ENCODE peak calls at places on chromosomes 3 and 15, in eight cellular contexts. Q is A549; K is CD8-positive, alpha-beta memory T cell; P is ascending aorta; U is cardiac muscle cell; Z is thoracic aorta; T is AG04450; W is endothelial cell of umbilical vein. S is an unnamed sample.

GRCh38 chr3:185943363-185944106 is 5.7 kb upstream of the TRA2B start:
- DNase-seq in Q (peak; percentile 62), P (peak; percentile 93), U (peak; percentile 84), W (peak; percentile 66), K (peak; percentile 81), Z (peak; percentile 21), T (peak; percentile 49), S (peak; percentile 79)

GRCh38 chr3:73603771-73604171 is 21.0 kb downstream of the PDZRN3 start:
- DNase-seq in T (no peak), Q (no peak), K (no peak), U (peak; percentile 43), P (no peak), Z (no peak), W (no peak), S (no peak)

GRCh38 chr3:52210550-52211046 is 12.6 kb downstream of the ALAS1 start:
- DNase-seq in Q (no peak), K (no peak), W (no peak), Z (no peak), U (peak; percentile 91), T (no peak), P (no peak), S (no peak)

GRCh38 chr15:35136552-35136951 is 51.5 kb upstream of the NANOGP8 start:
- DNase-seq in P (no peak), U (no peak), W (no peak), Q (no peak), T (no peak), Z (no peak), K (no peak), S (no peak)

GRCh38 chr3:177201707-177202397 is 4.6 kb upstream of the TBL1XR1 start:
- DNase-seq in T (peak; percentile 8), W (no peak), Z (no peak), U (peak; percentile 34), P (peak; percentile 56), Q (no peak), K (peak; percentile 72), S (peak; percentile 16)

GRCh38 chr3:141389703-141390102 is 21.4 kb downstream of the ZBTB38 start:
- DNase-seq in Q (no peak), T (no peak), U (no peak), Z (no peak), P (no peak), K (no peak), W (no peak), S (no peak)

GRCh38 chr3:8482960-8483665 is 18.5 kb upstream of the LMCD1 start:
- DNase-seq in Z (peak; percentile 70), T (peak; percentile 90), K (no peak), U (peak; percentile 96), P (peak; percentile 95), Q (no peak), W (peak; percentile 96), S (no peak)

GRCh38 chr3:125443923-125444322 is 68.8 kb upstream of the ZNF148 start:
- DNase-seq in U (peak; percentile 73), T (peak; percentile 64), Z (no peak), W (no peak), Q (no peak), K (no peak), P (no peak), S (no peak)

GRCh38 chr3:172666873-172667694 is 43.8 kb downstream of the NCEH1 start:
- DNase-seq in Q (peak; percentile 61), T (peak; percentile 70), U (peak; percentile 95), K (peak; percentile 60), W (peak; percentile 85), P (peak; percentile 77), Z (peak; percentile 50), S (peak; percentile 76)

GRCh38 chr15:78168591-78168990 is 19.4 kb downstream of the IDH3A start:
- DNase-seq in Z (no peak), W (no peak), K (no peak), Q (no peak), P (no peak), U (no peak), T (no peak), S (no peak)

GRCh38 chr3:172454180-172454579 is 5.9 kb upstream of the GHSR start:
- DNase-seq in T (no peak), Q (no peak), P (no peak), U (no peak), W (no peak), K (no peak), Z (no peak), S (no peak)

GRCh38 chr15:60000824-60001641 is 3.1 kb upstream of the FOXB1 start:
- DNase-seq in K (no peak), W (no peak), Q (no peak), Z (no peak), T (no peak), P (no peak), U (no peak), S (no peak)

GRCh38 chr15:45118131-45118588 is 4.0 kb downstream of the DUOXA2 start:
- DNase-seq in U (peak; percentile 94), Z (peak; percentile 50), W (peak; percentile 92), P (peak; percentile 92), Q (peak; percentile 85), K (peak; percentile 81), T (peak; percentile 76), S (peak; percentile 65)

GRCh38 chr3:190384241-190384863 is 3.6 kb upstream of the CLDN16 start:
- DNase-seq in K (no peak), U (peak; percentile 60), T (no peak), Z (no peak), Q (peak; percentile 58), P (no peak), W (peak; percentile 45), S (no peak)

GRCh38 chr15:57384024-57384423 is 7.7 kb downstream of the CGNL1 start:
- DNase-seq in P (peak; percentile 71), W (no peak), T (no peak), Z (no peak), Q (no peak), U (peak; percentile 56), K (no peak), S (no peak)

GRCh38 chr15:47360296-47360695 is 357.0 kb upstream of the SEMA6D start:
- DNase-seq in W (no peak), Q (no peak), T (no peak), Z (no peak), K (no peak), P (no peak), U (no peak), S (no peak)
- H3K9me3 ChIP-seq in W (no peaks in the 10 kb centered on the region), Q (no peaks in the 10 kb centered on the region), T (no peaks in the 10 kb centered on the region), Z (no peaks in the 10 kb centered on the region), K (no peaks in the 10 kb centered on the region), P (no peaks in the 10 kb centered on the region), U (no peaks in the 10 kb centered on the region), S (no peaks in the 10 kb centered on the region)

GRCh38 chr15:95693917-95694316 is 636.6 kb upstream of the NR2F2 start:
- DNase-seq in Z (no peak), U (no peak), W (peak; percentile 10), T (no peak), K (no peak), Q (no peak), P (no peak), S (no peak)

GRCh38 chr15:95687686-95688085 is 642.8 kb upstream of the NR2F2 start:
- DNase-seq in W (no peak), P (no peak), U (no peak), Q (no peak), K (no peak), T (no peak), Z (no peak), S (no peak)

GRCh38 chr15:95687056-95687455 is 643.4 kb upstream of the NR2F2 start:
- DNase-seq in P (no peak), W (no peak), U (no peak), K (no peak), T (no peak), Q (no peak), Z (no peak), S (no peak)

GRCh38 chr15:95690631-95691340 is 639.7 kb upstream of the NR2F2 start:
- DNase-seq in Q (no peak), P (no peak), W (no peak), K (no peak), Z (no peak), T (no peak), U (no peak), S (no peak)
- H3K9me3 ChIP-seq in Q (peaks cover 32% of the 10 kb centered on the region), P (peaks cover 31% of the 10 kb centered on the region), W (no peaks in the 10 kb centered on the region), K (peaks cover 8% of the 10 kb centered on the region), Z (peaks cover 9% of the 10 kb centered on the region), T (peaks cover 6% of the 10 kb centered on the region), U (no peaks in the 10 kb centered on the region), S (peaks cover 3% of the 10 kb centered on the region)

GRCh38 chr15:86505951-86506350 is 426.3 kb downstream of the AGBL1 start:
- DNase-seq in P (no peak), W (no peak), Q (no peak), T (no peak), U (no peak), Z (no peak), K (no peak), S (no peak)
- H3K9me3 ChIP-seq in P (no peaks in the 10 kb centered on the region), W (peaks cover 5% of the 10 kb centered on the region), Q (peaks cover 2% of the 10 kb centered on the region), T (no peaks in the 10 kb centered on the region), U (no peaks in the 10 kb centered on the region), Z (no peaks in the 10 kb centered on the region), K (no peaks in the 10 kb centered on the region), S (no peaks in the 10 kb centered on the region)

GRCh38 chr3:3403700-3404099 is 224.2 kb upstream of the CRBN start:
- DNase-seq in Z (no peak), W (no peak), T (no peak), U (no peak), Q (no peak), P (no peak), K (no peak), S (no peak)
- H3K9me3 ChIP-seq in Z (peaks cover 12% of the 10 kb centered on the region), W (no peaks in the 10 kb centered on the region), T (peaks cover 29% of the 10 kb centered on the region), U (no peaks in the 10 kb centered on the region), Q (no peaks in the 10 kb centered on the region), P (peaks cover 3% of the 10 kb centered on the region), K (no peaks in the 10 kb centered on the region), S (no peaks in the 10 kb centered on the region)

DNA sequence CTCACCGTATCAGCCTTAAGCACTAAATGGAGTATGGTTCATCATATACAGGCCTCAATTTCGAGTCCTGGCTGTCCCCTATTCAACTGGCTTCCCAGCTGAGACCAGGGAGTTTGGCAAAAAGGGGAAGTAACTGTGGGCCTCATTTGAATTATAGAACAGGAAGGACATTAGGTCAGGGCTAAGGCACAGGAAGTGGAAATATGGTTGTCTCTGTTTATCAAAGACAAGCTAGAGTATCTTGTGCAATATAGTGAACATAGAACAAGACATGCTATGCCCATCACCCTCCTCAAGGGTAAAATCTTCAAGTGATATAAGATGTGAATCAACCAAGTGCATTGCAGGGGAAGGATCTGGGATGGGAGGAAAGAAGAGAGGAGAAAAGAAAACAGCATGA is 494.4 kb downstream of the NTRK3 start:
- DNase-seq in T (no peak), K (no peak), P (no peak), W (no peak), U (peak; percentile 47), Q (no peak), Z (no peak), S (no peak)
- H3K9me3 ChIP-seq in T (no peaks in the 10 kb centered on the region), K (no peaks in the 10 kb centered on the region), P (no peaks in the 10 kb centered on the region), W (no peaks in the 10 kb centered on the region), U (no peaks in the 10 kb centered on the region), Q (no peaks in the 10 kb centered on the region), Z (no peaks in the 10 kb centered on the region), S (no peaks in the 10 kb centered on the region)